ENCODE peak calls at places on chromosomes 13 and 19, in seven cellular contexts. One of them, this sample, is unnamed.

GRCh38 chr13:103762523-103762922 is 696.3 kb upstream of the SLC10A2 start:
- DNase-seq in foreskin fibroblast: no peak
- DNase-seq in dorsolateral prefrontal cortex: no peak
- DNase-seq in transverse colon: no peak
- DNase-seq in fibroblast of pulmonary artery: no peak
- DNase-seq in AG09309: no peak
- DNase-seq in brain microvascular endothelial cell: no peak
- DNase-seq in this sample: no peak

GRCh38 chr13:30832845-30833332 is 73.2 kb upstream of the MEDAG start:
- DNase-seq in foreskin fibroblast: no peak
- DNase-seq in dorsolateral prefrontal cortex: peak; percentile 30
- DNase-seq in transverse colon: peak; percentile 94
- DNase-seq in fibroblast of pulmonary artery: peak; percentile 66
- DNase-seq in AG09309: no peak
- DNase-seq in brain microvascular endothelial cell: peak; percentile 59
- DNase-seq in this sample: no peak

GRCh38 chr13:29924482-29924884 is 74.1 kb upstream of the UBL3 start:
- DNase-seq in foreskin fibroblast: peak; percentile 66
- DNase-seq in dorsolateral prefrontal cortex: no peak
- DNase-seq in transverse colon: no peak
- DNase-seq in fibroblast of pulmonary artery: peak; percentile 15
- DNase-seq in AG09309: peak; percentile 29
- DNase-seq in brain microvascular endothelial cell: peak; percentile 61
- DNase-seq in this sample: no peak

GRCh38 chr13:33678906-33679657 is 138.9 kb upstream of the RFC3 start:
- DNase-seq in foreskin fibroblast: no peak
- DNase-seq in dorsolateral prefrontal cortex: peak; percentile 52
- DNase-seq in transverse colon: peak; percentile 62
- DNase-seq in fibroblast of pulmonary artery: peak; percentile 95
- DNase-seq in AG09309: peak; percentile 35
- DNase-seq in brain microvascular endothelial cell: peak; percentile 67
- DNase-seq in this sample: peak; percentile 79

GRCh38 chr13:27133889-27134288 is 37.7 kb downstream of the USP12 start:
- DNase-seq in foreskin fibroblast: no peak
- DNase-seq in dorsolateral prefrontal cortex: no peak
- DNase-seq in transverse colon: no peak
- DNase-seq in fibroblast of pulmonary artery: no peak
- DNase-seq in AG09309: no peak
- DNase-seq in brain microvascular endothelial cell: no peak
- DNase-seq in this sample: no peak

GRCh38 chr13:42876810-42877550 is 95.6 kb downstream of the FAM216B start:
- DNase-seq in foreskin fibroblast: peak; percentile 29
- DNase-seq in dorsolateral prefrontal cortex: no peak
- DNase-seq in transverse colon: no peak
- DNase-seq in fibroblast of pulmonary artery: peak; percentile 89
- DNase-seq in AG09309: peak; percentile 20
- DNase-seq in brain microvascular endothelial cell: peak; percentile 68
- DNase-seq in this sample: peak; percentile 14

GRCh38 chr13:25217023-25217909 is 45.2 kb upstream of the AMER2 start:
- DNase-seq in foreskin fibroblast: peak; percentile 47
- DNase-seq in dorsolateral prefrontal cortex: no peak
- DNase-seq in transverse colon: no peak
- DNase-seq in fibroblast of pulmonary artery: peak; percentile 45
- DNase-seq in AG09309: no peak
- DNase-seq in brain microvascular endothelial cell: peak; percentile 38
- DNase-seq in this sample: no peak

GRCh38 chr13:79810018-79810417 is 329.1 kb downstream of the NDFIP2 start:
- DNase-seq in foreskin fibroblast: no peak
- DNase-seq in dorsolateral prefrontal cortex: no peak
- DNase-seq in transverse colon: no peak
- DNase-seq in fibroblast of pulmonary artery: no peak
- DNase-seq in AG09309: no peak
- DNase-seq in brain microvascular endothelial cell: no peak
- DNase-seq in this sample: no peak

GRCh38 chr19:45994456-45994988 is 745 bp upstream of the CCDC61 start:
- DNase-seq in foreskin fibroblast: no peak
- DNase-seq in dorsolateral prefrontal cortex: no peak
- DNase-seq in transverse colon: no peak
- DNase-seq in fibroblast of pulmonary artery: peak; percentile 37
- DNase-seq in AG09309: no peak
- DNase-seq in brain microvascular endothelial cell: no peak
- DNase-seq in this sample: no peak

GRCh38 chr13:97367016-97367415 is 67.0 kb upstream of the RAP2A start:
- DNase-seq in foreskin fibroblast: peak; percentile 56
- DNase-seq in dorsolateral prefrontal cortex: no peak
- DNase-seq in transverse colon: no peak
- DNase-seq in fibroblast of pulmonary artery: no peak
- DNase-seq in AG09309: peak; percentile 40
- DNase-seq in brain microvascular endothelial cell: peak; percentile 68
- DNase-seq in this sample: no peak

GRCh38 chr19:43731854-43732253 is 16.0 kb downstream of the IRGC start:
- DNase-seq in foreskin fibroblast: peak; percentile 14
- DNase-seq in dorsolateral prefrontal cortex: no peak
- DNase-seq in transverse colon: no peak
- DNase-seq in fibroblast of pulmonary artery: no peak
- DNase-seq in AG09309: no peak
- DNase-seq in brain microvascular endothelial cell: no peak
- DNase-seq in this sample: no peak

GRCh38 chr13:21078501-21078900 is 17.1 kb upstream of the LATS2 start:
- DNase-seq in foreskin fibroblast: peak; percentile 44
- DNase-seq in dorsolateral prefrontal cortex: no peak
- DNase-seq in transverse colon: no peak
- DNase-seq in fibroblast of pulmonary artery: no peak
- DNase-seq in AG09309: no peak
- DNase-seq in brain microvascular endothelial cell: no peak
- DNase-seq in this sample: no peak

GRCh38 chr19:4730740-4731171 is 7.1 kb upstream of the DPP9 start:
- DNase-seq in foreskin fibroblast: no peak
- DNase-seq in dorsolateral prefrontal cortex: no peak
- DNase-seq in transverse colon: peak; percentile 37
- DNase-seq in fibroblast of pulmonary artery: no peak
- DNase-seq in AG09309: no peak
- DNase-seq in brain microvascular endothelial cell: no peak
- DNase-seq in this sample: no peak

GRCh38 chr13:101565327-101565726 is 112.9 kb downstream of the ITGBL1 start:
- DNase-seq in foreskin fibroblast: no peak
- DNase-seq in dorsolateral prefrontal cortex: no peak
- DNase-seq in transverse colon: no peak
- DNase-seq in fibroblast of pulmonary artery: no peak
- DNase-seq in AG09309: no peak
- DNase-seq in brain microvascular endothelial cell: no peak
- DNase-seq in this sample: no peak

DNA sequence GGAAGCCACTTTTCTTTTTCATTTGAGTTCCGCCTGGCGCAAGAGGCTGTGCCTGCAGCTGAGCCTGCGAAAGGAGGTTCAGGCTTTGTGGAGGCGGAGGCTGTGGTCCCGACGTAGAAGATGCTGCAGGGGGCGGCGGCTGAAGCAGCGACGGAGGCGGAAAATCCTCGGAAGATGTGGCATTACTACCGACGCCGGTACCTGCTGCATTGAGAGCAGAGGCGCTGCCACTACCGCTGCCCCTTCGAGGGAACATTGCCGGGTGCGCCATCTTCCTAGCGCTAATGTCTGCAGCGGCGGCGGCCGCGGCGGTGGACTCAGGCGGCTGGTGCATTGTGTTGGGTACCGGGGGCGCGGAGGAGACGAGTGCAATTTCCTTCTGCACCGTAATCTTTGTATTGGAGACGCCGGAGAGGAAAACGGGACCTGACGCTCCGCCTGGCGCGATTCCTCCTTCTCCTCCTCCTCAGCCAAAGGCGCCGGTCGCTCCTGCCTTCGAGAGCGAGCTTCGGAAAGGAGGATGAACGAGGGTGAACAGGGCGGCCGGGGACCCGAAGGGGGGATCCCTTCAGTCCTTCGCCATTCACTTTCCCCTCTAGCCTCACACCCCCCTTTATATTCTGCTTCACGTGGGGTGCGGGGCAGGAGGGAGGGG is at the start of gene TSC22D1:
- DNase-seq in foreskin fibroblast: peak; percentile 47
- DNase-seq in dorsolateral prefrontal cortex: peak; percentile 61
- DNase-seq in transverse colon: peak; percentile 57
- DNase-seq in fibroblast of pulmonary artery: peak; percentile 63
- DNase-seq in AG09309: peak; percentile 17
- DNase-seq in brain microvascular endothelial cell: peak; percentile 45
- DNase-seq in this sample: peak; percentile 61
- TF ChIP-seq CTCF in foreskin fibroblast: no peak
- TF ChIP-seq CTCF in dorsolateral prefrontal cortex: no peak
- TF ChIP-seq CTCF in transverse colon: no peak
- TF ChIP-seq CTCF in fibroblast of pulmonary artery: no peak
- TF ChIP-seq CTCF in AG09309: no peak
- TF ChIP-seq CTCF in brain microvascular endothelial cell: peak; percentile 33
- TF ChIP-seq CTCF in this sample: no peak

GRCh38 chr13:50377726-50378270 is 362.6 kb downstream of the KCNRG start:
- DNase-seq in foreskin fibroblast: no peak
- DNase-seq in dorsolateral prefrontal cortex: no peak
- DNase-seq in transverse colon: no peak
- DNase-seq in fibroblast of pulmonary artery: no peak
- DNase-seq in AG09309: no peak
- DNase-seq in brain microvascular endothelial cell: no peak
- DNase-seq in this sample: no peak

GRCh38 chr13:50374517-50374916 is 359.3 kb downstream of the KCNRG start:
- DNase-seq in foreskin fibroblast: no peak
- DNase-seq in dorsolateral prefrontal cortex: no peak
- DNase-seq in transverse colon: no peak
- DNase-seq in fibroblast of pulmonary artery: no peak
- DNase-seq in AG09309: no peak
- DNase-seq in brain microvascular endothelial cell: no peak
- DNase-seq in this sample: no peak

GRCh38 chr13:50378513-50378970 is 363.3 kb downstream of the KCNRG start:
- DNase-seq in foreskin fibroblast: no peak
- DNase-seq in dorsolateral prefrontal cortex: no peak
- DNase-seq in transverse colon: no peak
- DNase-seq in fibroblast of pulmonary artery: no peak
- DNase-seq in AG09309: no peak
- DNase-seq in brain microvascular endothelial cell: no peak
- DNase-seq in this sample: no peak

GRCh38 chr13:50376895-50377575 is 361.8 kb downstream of the KCNRG start:
- DNase-seq in foreskin fibroblast: no peak
- DNase-seq in dorsolateral prefrontal cortex: no peak
- DNase-seq in transverse colon: no peak
- DNase-seq in fibroblast of pulmonary artery: no peak
- DNase-seq in AG09309: no peak
- DNase-seq in brain microvascular endothelial cell: no peak
- DNase-seq in this sample: no peak

GRCh38 chr13:50375792-50376191 is 360.5 kb downstream of the KCNRG start:
- DNase-seq in foreskin fibroblast: peak; percentile 57
- DNase-seq in dorsolateral prefrontal cortex: no peak
- DNase-seq in transverse colon: no peak
- DNase-seq in fibroblast of pulmonary artery: peak; percentile 35
- DNase-seq in AG09309: peak; percentile 49
- DNase-seq in brain microvascular endothelial cell: peak; percentile 62
- DNase-seq in this sample: no peak
- H3K4me3 ChIP-seq in foreskin fibroblast: no peak overlapping the region
- H3K4me3 ChIP-seq in dorsolateral prefrontal cortex: no peak overlapping the region
- H3K4me3 ChIP-seq in transverse colon: no peak overlapping the region
- H3K4me3 ChIP-seq in fibroblast of pulmonary artery: no peak overlapping the region
- H3K4me3 ChIP-seq in AG09309: no peak overlapping the region
- H3K4me3 ChIP-seq in brain microvascular endothelial cell: no peak overlapping the region
- H3K4me3 ChIP-seq in this sample: no peak overlapping the region

DNA sequence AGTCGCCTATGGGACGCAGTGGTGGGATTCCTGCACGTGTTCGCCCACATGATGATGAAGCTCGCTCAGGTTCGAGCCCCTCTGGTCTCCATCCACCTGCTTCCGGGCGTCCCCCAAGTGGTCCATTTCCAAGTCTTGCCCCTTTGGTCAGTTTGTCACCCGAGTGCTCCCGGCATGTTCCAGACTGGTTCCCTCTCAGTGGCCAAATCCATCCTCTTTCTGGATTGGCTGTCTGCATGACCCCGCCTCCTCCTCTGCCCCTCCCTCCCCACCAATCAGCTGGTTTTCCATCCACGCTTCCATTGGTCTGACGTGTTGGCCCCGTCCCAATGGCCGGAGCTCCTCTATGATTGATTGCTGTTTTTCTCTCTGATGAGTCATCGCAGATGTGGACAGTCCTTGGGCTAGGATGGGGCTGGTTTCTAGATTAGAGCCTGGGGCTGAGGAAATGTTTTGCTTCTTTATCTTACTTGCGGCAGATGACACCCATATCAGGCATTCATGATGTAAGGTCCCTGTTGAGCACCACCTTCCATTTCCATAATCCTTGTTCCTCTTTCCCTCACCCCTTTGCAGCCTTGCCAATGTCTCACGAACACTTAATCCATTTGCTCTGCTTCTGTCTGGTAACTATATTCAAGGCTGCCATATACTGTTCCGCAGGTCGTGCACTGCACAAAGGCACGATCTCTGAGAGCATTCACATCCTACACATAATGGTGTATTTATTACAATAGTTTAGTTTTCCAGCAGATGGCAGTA is 73.8 kb downstream of the MAP4K1 start:
- DNase-seq in foreskin fibroblast: peak; percentile 71
- DNase-seq in dorsolateral prefrontal cortex: peak; percentile 94
- DNase-seq in transverse colon: peak; percentile 42
- DNase-seq in fibroblast of pulmonary artery: peak; percentile 77
- DNase-seq in AG09309: peak; percentile 63
- DNase-seq in brain microvascular endothelial cell: peak; percentile 97
- DNase-seq in this sample: peak; percentile 43
- TF ChIP-seq CTCF in foreskin fibroblast: no peak
- TF ChIP-seq CTCF in dorsolateral prefrontal cortex: peak; percentile 70
- TF ChIP-seq CTCF in transverse colon: peak; percentile 52
- TF ChIP-seq CTCF in fibroblast of pulmonary artery: peak; percentile 60
- TF ChIP-seq CTCF in AG09309: peak; percentile 55
- TF ChIP-seq CTCF in brain microvascular endothelial cell: no peak
- TF ChIP-seq CTCF in this sample: peak; percentile 52

GRCh38 chr19:41935781-41936415 is 7.6 kb upstream of the ERFL start:
- DNase-seq in foreskin fibroblast: no peak
- DNase-seq in dorsolateral prefrontal cortex: no peak
- DNase-seq in transverse colon: no peak
- DNase-seq in fibroblast of pulmonary artery: no peak
- DNase-seq in AG09309: no peak
- DNase-seq in brain microvascular endothelial cell: no peak
- DNase-seq in this sample: no peak

GRCh38 chr19:41937525-41937924 is 9.3 kb upstream of the ERFL start:
- DNase-seq in foreskin fibroblast: no peak
- DNase-seq in dorsolateral prefrontal cortex: no peak
- DNase-seq in transverse colon: no peak
- DNase-seq in fibroblast of pulmonary artery: no peak
- DNase-seq in AG09309: no peak
- DNase-seq in brain microvascular endothelial cell: no peak
- DNase-seq in this sample: no peak

GRCh38 chr19:41936961-41937360 is 8.7 kb upstream of the ERFL start:
- DNase-seq in foreskin fibroblast: no peak
- DNase-seq in dorsolateral prefrontal cortex: no peak
- DNase-seq in transverse colon: no peak
- DNase-seq in fibroblast of pulmonary artery: no peak
- DNase-seq in AG09309: no peak
- DNase-seq in brain microvascular endothelial cell: no peak
- DNase-seq in this sample: no peak

GRCh38 chr19:41934849-41935374 is 6.7 kb upstream of the ERFL start:
- DNase-seq in foreskin fibroblast: no peak
- DNase-seq in dorsolateral prefrontal cortex: peak; percentile 55
- DNase-seq in transverse colon: peak; percentile 79
- DNase-seq in fibroblast of pulmonary artery: peak; percentile 54
- DNase-seq in AG09309: no peak
- DNase-seq in brain microvascular endothelial cell: peak; percentile 28
- DNase-seq in this sample: no peak

DNA sequence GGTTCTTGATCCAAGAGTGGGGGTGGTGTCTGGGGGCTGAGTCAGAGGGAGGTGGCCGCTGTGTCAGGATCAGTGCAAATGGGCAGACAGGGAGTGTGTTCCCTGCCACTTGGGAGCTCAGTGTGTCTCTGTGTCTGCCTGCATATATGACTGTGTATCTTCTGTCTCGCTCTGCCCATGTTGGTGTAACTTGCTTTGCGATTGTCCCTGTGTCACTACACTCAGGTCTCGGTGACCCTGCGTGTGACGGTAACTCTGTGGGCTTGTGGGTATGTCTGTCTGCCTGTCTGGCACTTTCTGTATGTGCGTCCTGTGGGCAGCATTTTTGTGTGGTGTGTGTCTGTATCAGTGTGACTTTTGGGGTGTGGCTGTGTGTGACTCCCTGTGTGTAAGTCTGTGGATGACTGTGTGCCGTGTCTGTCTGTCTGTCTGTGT is 8.2 kb upstream of the ERFL start:
- DNase-seq in foreskin fibroblast: no peak
- DNase-seq in dorsolateral prefrontal cortex: no peak
- DNase-seq in transverse colon: no peak
- DNase-seq in fibroblast of pulmonary artery: no peak
- DNase-seq in AG09309: no peak
- DNase-seq in brain microvascular endothelial cell: no peak
- DNase-seq in this sample: no peak
- H3K4me3 ChIP-seq in foreskin fibroblast: no peak overlapping the region
- H3K4me3 ChIP-seq in dorsolateral prefrontal cortex: no peak overlapping the region
- H3K4me3 ChIP-seq in transverse colon: no peak overlapping the region
- H3K4me3 ChIP-seq in fibroblast of pulmonary artery: no peak overlapping the region
- H3K4me3 ChIP-seq in AG09309: no peak overlapping the region
- H3K4me3 ChIP-seq in brain microvascular endothelial cell: no peak overlapping the region
- H3K4me3 ChIP-seq in this sample: no peak overlapping the region